ENCODE peak calls at places on chromosomes 13 and 19, in seven cellular contexts. X is ELF-1; D is stimulated activated CD8-positive, alpha-beta memory T cell treated with anti-CD3 and anti-CD28 coated beads, Interleukin-4, amount 100 ng/mL, for 1 hour; M is lower lobe of right lung; C is endodermal cell; P is left ventricle myocardium superior; I is HCEC 1CT. U is an unnamed sample.

GRCh38 chr13:39095500-39095899 is 57.2 kb downstream of the NHLRC3 start:
- DNase-seq in X (no peak), D (no peak), M (no peak), C (no peak), P (no peak), I (no peak), U (no peak)

GRCh38 chr13:23735329-23735728 is 153.9 kb downstream of the MIPEP start:
- DNase-seq in X (no peak), D (no peak), M (no peak), C (no peak), P (no peak), I (no peak), U (no peak)

GRCh38 chr13:31227063-31227462 is 27.3 kb downstream of the B3GLCT start:
- DNase-seq in X (no peak), D (no peak), M (no peak), C (no peak), P (no peak), I (peak; percentile 27), U (no peak)

GRCh38 chr13:34037636-34038325 is 219.8 kb downstream of the RFC3 start:
- DNase-seq in X (peak; percentile 28), D (no peak), M (no peak), C (peak; percentile 51), P (no peak), I (no peak), U (no peak)

GRCh38 chr19:56642711-56643459 is at the start of gene SMIM17:
- DNase-seq in X (no peak), D (no peak), M (no peak), C (no peak), P (no peak), I (no peak), U (no peak)

GRCh38 chr19:21323000-21323399 is 6.2 kb downstream of the ZNF708 start:
- DNase-seq in X (no peak), D (no peak), M (no peak), C (no peak), P (no peak), I (no peak), U (no peak)

GRCh38 chr13:75455962-75456361 is 26.0 kb downstream of the TBC1D4 start:
- DNase-seq in X (no peak), D (no peak), M (no peak), C (no peak), P (no peak), I (no peak), U (no peak)

GRCh38 chr13:36619535-36619934 is 54.3 kb upstream of the SERTM1 start:
- DNase-seq in X (no peak), D (no peak), M (no peak), C (no peak), P (no peak), I (no peak), U (no peak)

GRCh38 chr19:13884726-13885591 is 8.0 kb downstream of the NANOS3 start:
- DNase-seq in X (no peak), D (no peak), M (no peak), C (no peak), P (no peak), I (no peak), U (no peak)

GRCh38 chr13:108919036-108919907 is 289.9 kb downstream of the MYO16 start:
- DNase-seq in X (no peak), D (no peak), M (no peak), C (no peak), P (no peak), I (peak; percentile 84), U (no peak)

GRCh38 chr19:54063350-54064078 is at the start of gene VSTM1:
- DNase-seq in X (no peak), D (no peak), M (no peak), C (no peak), P (no peak), I (no peak), U (no peak)

GRCh38 chr13:112246731-112247470 is 129.3 kb upstream of the SPACA7 start:
- DNase-seq in X (no peak), D (no peak), M (no peak), C (no peak), P (no peak), I (no peak), U (no peak)

GRCh38 chr13:47334173-47334572 is 437.3 kb upstream of the HTR2A start:
- DNase-seq in X (no peak), D (no peak), M (no peak), C (no peak), P (no peak), I (peak; percentile 93), U (no peak)

GRCh38 chr13:64959276-64959675 is 2270.9 kb downstream of the PCDH9 start:
- DNase-seq in X (no peak), D (no peak), M (no peak), C (no peak), P (no peak), I (no peak), U (no peak)

GRCh38 chr19:56393119-56394012 is at the start of gene ZNF582:
- DNase-seq in X (peak; percentile 96), D (peak; percentile 82), M (peak; percentile 97), C (peak; percentile 97), P (peak; percentile 98), I (peak; percentile 96), U (peak; percentile 90)

GRCh38 chr19:48861313-48861712 is 7.1 kb downstream of the PLEKHA4 start:
- DNase-seq in X (no peak), D (no peak), M (no peak), C (no peak), P (no peak), I (no peak), U (no peak)

GRCh38 chr19:34468400-34468799 is 13.2 kb upstream of the WTIP start:
- DNase-seq in X (no peak), D (no peak), M (no peak), C (no peak), P (no peak), I (no peak), U (no peak)

GRCh38 chr19:41753936-41754529 is 1.3 kb upstream of the CEACAM6 start:
- DNase-seq in X (peak; percentile 16), D (peak; percentile 51), M (peak; percentile 57), C (peak; percentile 85), P (no peak), I (peak; percentile 29), U (no peak)

GRCh38 chr19:4775627-4776152 is 15.8 kb upstream of the FEM1A start:
- DNase-seq in X (no peak), D (no peak), M (no peak), C (no peak), P (no peak), I (no peak), U (no peak)

GRCh38 chr13:65959305-65959704 is 1270.8 kb downstream of the PCDH9 start:
- DNase-seq in X (no peak), D (no peak), M (no peak), C (no peak), P (no peak), I (no peak), U (no peak)

GRCh38 chr13:40387775-40388174 is 278.7 kb downstream of the FOXO1 start:
- DNase-seq in X (no peak), D (no peak), M (no peak), C (no peak), P (no peak), I (no peak), U (no peak)

GRCh38 chr13:105446197-105446596 is 1089.3 kb downstream of the EFNB2 start:
- DNase-seq in X (no peak), D (no peak), M (no peak), C (no peak), P (no peak), I (no peak), U (no peak)

GRCh38 chr13:31380728-31381127 is 181.0 kb downstream of the B3GLCT start:
- DNase-seq in X (no peak), D (no peak), M (no peak), C (no peak), P (no peak), I (no peak), U (no peak)

GRCh38 chr13:51689597-51689996 is 105.3 kb downstream of the WDFY2 start:
- DNase-seq in X (no peak), D (no peak), M (no peak), C (no peak), P (no peak), I (no peak), U (no peak)

GRCh38 chr19:18951721-18952281 is 10.8 kb upstream of the HOMER3 start:
- DNase-seq in X (peak; percentile 83), D (no peak), M (no peak), C (no peak), P (no peak), I (peak; percentile 19), U (no peak)